ENCODE peak calls at places on chromosomes 1 and 21, in eight cellular contexts. H, Q, I, B, J, F, M and E are unnamed samples.

GRCh38 chr21:17560377-17560776 is 47.5 kb downstream of the CXADR start:
- DNase-seq in J (no peak), Q (no peak), M (no peak), F (no peak), B (no peak), I (no peak), H (no peak), E (no peak)

GRCh38 chr1:150971583-150972416 is 2.8 kb downstream of the CERS2 start:
- DNase-seq in M (peak; percentile 39), F (no peak), I (no peak), Q (no peak), B (no peak), H (no peak), J (no peak), E (peak; percentile 58)

GRCh38 chr1:90821152-90821792 is 104.2 kb upstream of the BARHL2 start:
- DNase-seq in H (no peak), Q (no peak), M (no peak), B (no peak), F (no peak), I (no peak), J (no peak), E (no peak)

GRCh38 chr1:209590405-209590804 is 6.9 kb downstream of the CAMK1G start:
- DNase-seq in B (no peak), F (no peak), J (no peak), I (peak; percentile 43), Q (no peak), H (no peak), M (peak; percentile 72), E (no peak)

GRCh38 chr21:28587748-28588147 is 404.9 kb downstream of the LTN1 start:
- DNase-seq in B (no peak), F (no peak), M (no peak), Q (no peak), I (no peak), H (no peak), J (no peak), E (no peak)

GRCh38 chr1:91548382-91549040 is 47.9 kb downstream of the CDC7 start:
- DNase-seq in J (no peak), B (no peak), M (no peak), H (no peak), I (no peak), F (no peak), Q (no peak), E (no peak)

GRCh38 chr1:23613191-23614126 is 54.2 kb upstream of the ID3 start:
- DNase-seq in M (no peak), Q (no peak), F (no peak), J (peak; percentile 61), I (no peak), B (no peak), H (no peak), E (peak; percentile 87)

GRCh38 chr1:190436615-190437014 is 41.0 kb downstream of the BRINP3 start:
- DNase-seq in H (no peak), M (peak; percentile 19), B (no peak), Q (no peak), J (no peak), F (no peak), I (peak; percentile 57), E (no peak)

GRCh38 chr1:170075186-170075585 is 691 bp upstream of the KIFAP3 start:
- DNase-seq in H (no peak), J (no peak), F (no peak), M (no peak), B (no peak), I (no peak), Q (no peak), E (no peak)

GRCh38 chr1:3629561-3630160 is 4.8 kb downstream of the TPRG1L start:
- DNase-seq in F (no peak), Q (no peak), M (no peak), B (no peak), H (no peak), I (no peak), J (no peak), E (peak; percentile 61)

GRCh38 chr1:199272107-199272506 is 633.3 kb downstream of the PTPRC start:
- DNase-seq in I (no peak), Q (no peak), J (no peak), H (no peak), F (no peak), B (no peak), M (no peak), E (no peak)

GRCh38 chr1:198018529-198018928 is 101.4 kb downstream of the LHX9 start:
- DNase-seq in H (no peak), Q (no peak), J (no peak), B (no peak), M (no peak), F (no peak), I (peak; percentile 71), E (no peak)

GRCh38 chr21:18716578-18717138 is 313.1 kb upstream of the TMPRSS15 start:
- DNase-seq in B (no peak), H (no peak), Q (no peak), M (no peak), J (no peak), I (no peak), F (no peak), E (no peak)

GRCh38 chr1:228399531-228400236 is 7.0 kb downstream of the TRIM11 start:
- DNase-seq in M (no peak), F (no peak), B (no peak), Q (no peak), I (no peak), H (no peak), J (no peak), E (peak; percentile 52)

DNA sequence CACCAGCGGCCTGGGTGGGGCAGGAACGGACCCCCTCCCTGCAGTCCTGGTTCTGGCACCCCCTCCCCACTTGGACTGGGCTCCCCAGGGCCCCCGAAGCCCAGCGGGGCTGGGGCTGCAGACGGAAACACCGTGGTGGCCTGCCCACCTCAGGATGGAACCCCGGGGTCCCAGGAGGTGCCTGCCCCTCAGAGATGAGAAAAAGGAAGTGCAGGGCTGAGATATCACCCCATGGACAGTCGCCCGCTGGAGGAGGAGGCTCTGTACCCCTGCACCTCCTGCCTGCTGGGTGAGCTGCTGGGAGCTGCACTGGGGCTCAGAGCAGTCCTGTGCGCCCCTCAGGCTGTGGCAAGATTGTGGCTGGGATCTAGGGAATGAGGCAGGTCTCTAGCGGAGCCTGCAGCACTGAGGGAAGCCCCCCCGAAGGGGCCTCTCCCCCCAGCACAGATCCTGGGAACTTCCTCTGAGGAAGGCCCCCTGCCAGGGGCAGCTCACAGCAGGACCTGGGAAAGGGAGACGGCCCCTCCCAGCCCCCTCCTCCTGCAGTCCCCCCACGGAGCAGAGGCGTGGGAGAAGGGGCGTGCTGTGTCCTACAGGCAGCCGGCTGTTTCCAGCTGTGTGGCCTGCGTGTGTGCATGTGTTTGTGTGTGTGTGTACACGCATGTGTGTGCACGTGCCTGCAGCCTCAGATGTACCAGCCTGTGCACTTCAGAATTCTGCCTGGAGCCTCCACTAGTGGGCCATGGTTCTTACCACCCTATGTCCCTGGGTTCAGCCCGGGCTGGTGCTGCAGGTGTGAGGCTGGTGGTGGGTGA is 6.9 kb downstream of the AGRN start:
- DNase-seq in Q (no peak), B (no peak), M (no peak), I (no peak), H (no peak), J (no peak), F (no peak), E (no peak)
- H3K27ac ChIP-seq in Q (no peak overlapping the region), B (no peak overlapping the region), M (no peak overlapping the region), I (no peak overlapping the region), H (peak overlapping the region; percentile 41), J (no peak overlapping the region), F (no peak overlapping the region), E (no peak overlapping the region)

GRCh38 chr21:34330055-34330454 is 33.8 kb upstream of the KCNE2 start:
- DNase-seq in B (no peak), Q (no peak), F (no peak), I (peak; percentile 38), J (no peak), H (no peak), M (no peak), E (no peak)

GRCh38 chr21:34336756-34337391 is 26.9 kb upstream of the KCNE2 start:
- DNase-seq in J (no peak), I (no peak), B (no peak), H (no peak), Q (no peak), F (no peak), M (no peak), E (no peak)

GRCh38 chr21:34335316-34335715 is 28.5 kb upstream of the KCNE2 start:
- DNase-seq in Q (no peak), F (peak; percentile 43), B (no peak), H (no peak), I (no peak), M (no peak), J (no peak), E (no peak)

GRCh38 chr21:34336245-34336644 is 27.6 kb upstream of the KCNE2 start:
- DNase-seq in B (no peak), F (no peak), Q (no peak), H (no peak), M (no peak), I (no peak), J (no peak), E (no peak)

DNA sequence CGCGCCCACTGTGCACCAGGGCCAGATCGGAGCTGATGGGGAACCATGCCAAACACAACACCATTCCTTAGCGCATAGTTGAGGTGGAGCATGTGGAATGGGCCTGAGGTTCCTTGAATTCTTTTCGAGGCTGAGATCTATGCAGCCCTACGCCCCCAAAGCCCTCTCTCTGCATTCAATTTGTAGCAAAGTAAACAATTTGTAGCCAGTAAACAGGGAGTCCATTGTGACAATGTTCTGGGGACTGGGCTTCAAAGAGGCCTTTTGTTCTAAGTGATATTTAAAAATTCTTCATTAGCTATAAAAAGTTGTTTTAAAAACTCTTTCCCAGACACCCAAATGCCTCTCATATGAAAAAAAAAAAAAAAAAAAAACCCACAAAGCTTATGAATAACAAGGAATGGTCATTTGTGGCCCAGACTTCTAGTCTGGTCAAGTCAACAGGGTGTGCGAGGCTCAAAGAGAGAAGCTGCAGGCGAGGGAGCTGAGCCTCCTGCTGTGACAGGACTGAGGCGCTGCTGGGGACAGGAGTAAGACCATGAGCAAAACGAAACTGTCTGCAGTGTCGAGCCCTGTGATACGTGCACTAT is 30.6 kb upstream of the KCNE2 start:
- DNase-seq in H (no peak), Q (no peak), I (no peak), M (no peak), B (no peak), F (no peak), J (no peak), E (no peak)
- H3K27ac ChIP-seq in H (peak overlapping the region; percentile 49), Q (no peak overlapping the region), I (no peak overlapping the region), M (no peak overlapping the region), B (peak overlapping the region; percentile 25), F (no peak overlapping the region), J (no peak overlapping the region), E (no peak overlapping the region)

GRCh38 chr1:8352471-8352845 is 34.5 kb downstream of the SLC45A1 start:
- DNase-seq in J (no peak), H (no peak), M (no peak), B (no peak), F (no peak), Q (no peak), I (no peak), E (no peak)
- H3K27ac ChIP-seq in J (no peak overlapping the region), H (peak overlapping the region; percentile 25), M (no peak overlapping the region), B (peak overlapping the region; percentile 41), F (no peak overlapping the region), Q (no peak overlapping the region), I (no peak overlapping the region), E (peak overlapping the region; percentile 76)

DNA sequence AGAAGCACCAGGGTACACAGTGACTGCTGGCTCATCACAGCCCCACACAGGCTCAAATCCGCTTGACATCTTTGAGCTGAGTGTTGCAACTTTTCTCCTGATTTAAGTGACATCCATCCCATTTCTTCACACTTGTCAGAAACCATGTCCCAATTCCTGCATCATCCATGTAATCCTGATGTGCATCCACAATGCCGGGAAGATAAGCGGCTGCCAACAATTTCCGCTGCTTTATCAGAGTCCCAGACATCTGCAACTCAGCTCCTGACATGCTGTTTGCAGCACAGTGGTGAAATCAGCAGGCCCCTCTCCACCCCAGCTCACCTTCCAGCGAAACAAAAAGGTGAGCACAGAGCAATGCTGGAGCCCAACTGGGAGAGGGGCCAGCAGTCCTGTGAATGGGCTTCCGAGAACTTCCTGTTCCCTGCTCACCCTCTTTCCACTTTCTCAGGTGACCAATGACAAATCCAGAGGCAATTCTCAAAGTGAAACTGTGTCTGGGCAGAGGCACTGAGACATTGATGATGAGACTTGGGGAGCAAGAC is 581.0 kb downstream of the AJAP1 start:
- DNase-seq in B (no peak), Q (no peak), J (no peak), H (no peak), F (no peak), I (no peak), M (peak; percentile 53), E (no peak)
- H3K27ac ChIP-seq in B (no peak overlapping the region), Q (no peak overlapping the region), J (no peak overlapping the region), H (no peak overlapping the region), F (no peak overlapping the region), I (no peak overlapping the region), M (peak overlapping the region; percentile 40), E (no peak overlapping the region)